ENCODE peak calls at places on chromosome 5, in seven cellular contexts. S is IMR-90, Q is H1, G is neuronal stem cell, U is H9, B is mesenchymal stem cell, C is mesendoderm. E is an unnamed sample.

GRCh38 chr5:154740957-154741356 is 14.2 kb upstream of the LARP1 start:
- DNase-seq in B (no peak), Q (no peak), U (no peak), C (no peak), G (no peak), S (peak), E (no peak)

GRCh38 chr5:68482199-68482598 is 266.6 kb downstream of the PIK3R1 start:
- DNase-seq in B (peak), S (peak), U (no peak), Q (no peak), C (no peak), G (no peak), E (no peak)

GRCh38 chr5:61805101-61805500 is 473.0 kb downstream of the ZSWIM6 start:
- DNase-seq in U (no peak), S (peak), Q (no peak), B (peak), G (no peak), C (peak), E (peak)

GRCh38 chr5:59124983-59125960 is 542.4 kb downstream of the RAB3C start:
- DNase-seq in B (peak), U (no peak), C (peak), Q (peak), G (no peak), S (peak), E (no peak)

GRCh38 chr5:160432188-160432587 is 10.5 kb downstream of the PTTG1 start:
- DNase-seq in C (no peak), B (no peak), U (no peak), S (no peak), G (no peak), Q (no peak), E (no peak)

GRCh38 chr5:120436996-120437395 is 27.1 kb upstream of the PRR16 start:
- DNase-seq in U (no peak), G (no peak), S (peak), B (no peak), C (no peak), Q (no peak), E (no peak)

GRCh38 chr5:107875834-107876233 is 205.1 kb upstream of the EFNA5 start:
- DNase-seq in U (no peak), Q (no peak), S (peak), G (no peak), B (peak), C (peak), E (peak)

GRCh38 chr5:81242906-81243436 is 9.8 kb downstream of the CKMT2 start:
- DNase-seq in Q (no peak), U (no peak), B (no peak), S (no peak), G (no peak), C (no peak), E (peak)

GRCh38 chr5:144203750-144204596 is 33.3 kb downstream of the KCTD16 start:
- DNase-seq in C (peak), B (peak), G (peak), U (peak), Q (peak), S (peak), E (peak)

GRCh38 chr5:172377856-172378255 is 76.5 kb downstream of the SH3PXD2B start:
- DNase-seq in U (no peak), B (no peak), S (no peak), C (no peak), Q (no peak), G (no peak), E (no peak)

GRCh38 chr5:40717281-40717680 is 37.6 kb downstream of the PTGER4 start:
- DNase-seq in G (no peak), U (no peak), Q (no peak), S (peak), C (no peak), B (peak), E (no peak)

GRCh38 chr5:94223231-94223630 is 395.2 kb downstream of the KIAA0825 start:
- DNase-seq in S (no peak), G (no peak), C (no peak), U (no peak), Q (no peak), B (no peak), E (no peak)

GRCh38 chr5:67206381-67207328 is 10.1 kb upstream of the CD180 start:
- DNase-seq in G (no peak), B (no peak), S (peak), C (no peak), Q (no peak), U (no peak), E (peak)

GRCh38 chr5:137300411-137301240 is 198.5 kb downstream of the SPOCK1 start:
- DNase-seq in S (peak), B (peak), C (no peak), Q (peak), U (no peak), G (no peak), E (no peak)

GRCh38 chr5:78594946-78595921 is 53.3 kb downstream of the LHFPL2 start:
- DNase-seq in B (peak), G (no peak), U (no peak), C (no peak), Q (no peak), S (peak), E (peak)

GRCh38 chr5:110371725-110372041 is 354.8 kb downstream of the TMEM232 start:
- DNase-seq in B (no peak), Q (no peak), U (no peak), C (no peak), S (no peak), G (no peak), E (no peak)

GRCh38 chr5:110366716-110367115 is 359.8 kb downstream of the TMEM232 start:
- DNase-seq in U (no peak), S (no peak), C (peak), Q (no peak), B (no peak), G (no peak), E (peak)

GRCh38 chr5:110376281-110376916 is 350.1 kb downstream of the TMEM232 start:
- DNase-seq in U (no peak), C (no peak), G (no peak), B (peak), Q (no peak), S (no peak), E (peak)

GRCh38 chr5:110371011-110371724 is 355.3 kb downstream of the TMEM232 start:
- DNase-seq in B (no peak), Q (no peak), C (no peak), G (no peak), U (no peak), S (no peak), E (no peak)
- H3K27ac ChIP-seq in B (peak), Q (no peak), C (no peak), G (no peak), U (no peak), S (no peak), E (no peak)

DNA sequence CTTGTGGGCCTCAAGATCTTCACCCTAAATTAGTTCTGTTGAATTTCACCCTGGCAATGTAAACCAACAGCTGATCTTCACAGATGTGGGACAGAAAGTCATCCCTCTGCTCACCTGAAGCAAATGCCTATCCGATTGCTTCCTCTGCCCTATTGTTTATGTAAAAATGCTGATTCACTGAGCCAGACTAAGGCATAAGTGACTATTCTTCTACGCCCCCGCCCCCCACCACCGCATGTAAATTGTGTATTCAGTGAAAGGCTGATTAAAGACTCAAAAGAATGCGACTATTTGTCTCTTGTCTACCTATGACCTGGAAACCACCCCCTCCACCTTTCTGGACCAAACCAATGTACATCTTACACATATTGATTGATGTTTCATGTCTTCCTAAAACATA is 129.6 kb upstream of the BOD1 start:
- DNase-seq in G (no peak), Q (no peak), U (peak), B (peak), C (peak), S (peak), E (no peak)
- H3K9ac ChIP-seq in G (no peak), Q (no peak), U (no peak), B (no peak), C (peak), S (no peak), E (no peak)

GRCh38 chr5:124706729-124707361 is 39.6 kb downstream of the ZNF608 start:
- DNase-seq in U (no peak), Q (no peak), S (peak), G (no peak), C (peak), B (peak), E (no peak)

GRCh38 chr5:124706041-124706440 is 40.4 kb downstream of the ZNF608 start:
- DNase-seq in B (no peak), G (no peak), U (no peak), S (no peak), Q (no peak), C (no peak), E (no peak)

GRCh38 chr5:124704594-124705284 is 41.7 kb downstream of the ZNF608 start:
- DNase-seq in G (no peak), C (no peak), B (no peak), U (no peak), S (no peak), Q (no peak), E (no peak)

GRCh38 chr5:124705577-124705976 is 40.9 kb downstream of the ZNF608 start:
- DNase-seq in B (no peak), S (no peak), C (no peak), Q (no peak), G (no peak), U (no peak), E (no peak)

DNA sequence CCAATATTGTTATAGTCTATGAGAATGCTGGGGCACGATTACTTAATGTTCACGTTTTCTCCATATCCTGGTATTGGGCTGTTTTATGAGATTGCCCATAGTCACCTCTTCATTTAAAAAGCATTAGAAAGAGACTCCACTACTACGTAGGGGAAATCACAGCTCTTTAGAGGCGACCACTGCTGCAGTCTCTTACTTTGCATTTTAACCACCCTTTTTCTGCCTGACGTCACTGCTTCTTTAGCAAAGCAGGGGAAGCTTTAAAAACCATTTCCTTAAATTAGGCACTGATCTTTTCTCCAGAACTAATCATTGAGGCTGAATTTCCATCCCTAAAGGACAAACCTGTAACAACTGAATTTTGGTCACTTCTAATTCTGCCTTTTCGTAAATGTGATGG is 38.9 kb downstream of the ZNF608 start:
- DNase-seq in Q (no peak), S (no peak), G (no peak), C (peak), B (no peak), U (no peak), E (no peak)
- H4K8ac ChIP-seq in Q (no peak), S (no peak), G (no peak), C (no peak), B (no peak), U (no peak), E (no peak)

GRCh38 chr5:148830220-148830619 is 3.8 kb downstream of the ADRB2 start:
- DNase-seq in U (no peak), G (no peak), B (no peak), Q (no peak), S (no peak), C (no peak), E (no peak)
- H3K27ac ChIP-seq in U (no peak), G (no peak), B (no peak), Q (no peak), S (no peak), C (no peak), E (no peak)